ENCODE peak calls at places on chromosomes 4 and X, in nine cellular contexts. G, I, Y, W, M, F, K, E and C are unnamed samples.
A peak's percentile ranks its signal among the peaks of the same experiment; 100 is the strongest.

GRCh38 chr4:173525118-173526033 is 4.7 kb downstream of the HAND2 start:
- DNase-seq in M (no peak), E (no peak), I (no peak), Y (no peak), W (no peak), G (no peak), F (no peak), K (no peak), C (no peak)

GRCh38 chr4:156945532-156945931 is 26.1 kb downstream of the PDGFC start:
- DNase-seq in Y (no peak), K (no peak), E (no peak), M (no peak), W (no peak), I (no peak), F (no peak), G (no peak), C (no peak)

GRCh38 chr4:184503869-184504300 is 29.5 kb upstream of the IRF2 start:
- DNase-seq in K (no peak), F (no peak), W (no peak), E (no peak), G (no peak), Y (no peak), M (peak; percentile 4), I (peak; percentile 14), C (no peak)

GRCh38 chr4:1233641-1234277 is 15.2 kb downstream of the CTBP1 start:
- DNase-seq in G (no peak), F (no peak), I (no peak), K (peak; percentile 49), E (no peak), W (no peak), M (no peak), Y (no peak), C (no peak)

GRCh38 chr4:110550260-110550659 is 72.6 kb downstream of the PITX2 start:
- DNase-seq in G (no peak), I (no peak), Y (no peak), E (no peak), M (no peak), F (no peak), K (no peak), W (no peak), C (peak; percentile 7)

GRCh38 chr4:7166981-7167700 is 25.2 kb upstream of the SORCS2 start:
- DNase-seq in Y (no peak), E (no peak), W (no peak), I (no peak), F (no peak), K (no peak), M (no peak), G (no peak), C (no peak)

GRCh38 chr4:187227907-187228699 is 504.4 kb upstream of the FAT1 start:
- DNase-seq in Y (no peak), W (no peak), E (no peak), K (no peak), F (no peak), M (no peak), I (no peak), G (no peak), C (no peak)

GRCh38 chr4:158859661-158860060 is 90.8 kb downstream of the FNIP2 start:
- DNase-seq in K (no peak), W (no peak), Y (no peak), M (no peak), G (no peak), F (no peak), E (no peak), I (no peak), C (no peak)

GRCh38 chrX:147803948-147804347 is 107.8 kb upstream of the FMR1 start:
- DNase-seq in W (no peak), G (no peak), K (no peak), F (peak; percentile 32), E (no peak), M (no peak), Y (no peak), I (peak; percentile 5), C (no peak)

GRCh38 chr4:187732524-187732923 is 263.0 kb upstream of the ZFP42 start:
- DNase-seq in Y (no peak), K (no peak), F (no peak), G (peak; percentile 30), M (no peak), I (no peak), E (no peak), W (no peak), C (no peak)

GRCh38 chr4:143023519-143023918 is 161.2 kb upstream of the USP38 start:
- DNase-seq in G (no peak), F (no peak), K (no peak), M (no peak), I (no peak), Y (no peak), E (no peak), W (no peak), C (no peak)

GRCh38 chrX:134144231-134144630 is 92.8 kb upstream of the CCDC160 start:
- DNase-seq in Y (no peak), K (no peak), G (no peak), I (no peak), W (no peak), M (no peak), F (no peak), E (no peak), C (no peak)